ENCODE peak calls at places on chromosomes 7 and 10, in eight cellular contexts. One of them, this sample, is unnamed.

GRCh38 chr10:124667425-124668130 is 76.6 kb downstream of the FAM53B start:
- DNase-seq in AG04450: no peak
- DNase-seq in ascending aorta: no peak
- DNase-seq in psoas muscle: peak
- DNase-seq in heart left ventricle: no peak
- DNase-seq in left ventricle myocardium inferior: no peak
- DNase-seq in HCT116: no peak
- DNase-seq in WERI-Rb-1: no peak
- DNase-seq in this sample: no peak

GRCh38 chr10:129836253-129836652 is 127.8 kb downstream of the EBF3 start:
- DNase-seq in AG04450: no peak
- DNase-seq in ascending aorta: no peak
- DNase-seq in psoas muscle: no peak
- DNase-seq in heart left ventricle: no peak
- DNase-seq in left ventricle myocardium inferior: no peak
- DNase-seq in HCT116: no peak
- DNase-seq in WERI-Rb-1: no peak
- DNase-seq in this sample: peak

GRCh38 chr10:119680668-119681070 is 29.5 kb downstream of the BAG3 start:
- DNase-seq in AG04450: no peak
- DNase-seq in ascending aorta: peak
- DNase-seq in psoas muscle: peak
- DNase-seq in heart left ventricle: no peak
- DNase-seq in left ventricle myocardium inferior: no peak
- DNase-seq in HCT116: no peak
- DNase-seq in WERI-Rb-1: no peak
- DNase-seq in this sample: no peak

GRCh38 chr10:116691544-116692126 is 50.7 kb downstream of the HSPA12A start:
- DNase-seq in AG04450: no peak
- DNase-seq in ascending aorta: no peak
- DNase-seq in psoas muscle: no peak
- DNase-seq in heart left ventricle: no peak
- DNase-seq in left ventricle myocardium inferior: peak
- DNase-seq in HCT116: no peak
- DNase-seq in WERI-Rb-1: no peak
- DNase-seq in this sample: no peak

GRCh38 chr7:16604054-16604453 is 41.5 kb downstream of the ANKMY2 start:
- DNase-seq in AG04450: no peak
- DNase-seq in ascending aorta: no peak
- DNase-seq in psoas muscle: no peak
- DNase-seq in heart left ventricle: no peak
- DNase-seq in left ventricle myocardium inferior: no peak
- DNase-seq in HCT116: no peak
- DNase-seq in WERI-Rb-1: no peak
- DNase-seq in this sample: no peak

GRCh38 chr10:86062647-86063145 is 303.9 kb downstream of the GRID1 start:
- DNase-seq in AG04450: no peak
- DNase-seq in ascending aorta: no peak
- DNase-seq in psoas muscle: no peak
- DNase-seq in heart left ventricle: no peak
- DNase-seq in left ventricle myocardium inferior: no peak
- DNase-seq in HCT116: no peak
- DNase-seq in WERI-Rb-1: no peak
- DNase-seq in this sample: peak

GRCh38 chr7:117041007-117041406 is 87.7 kb downstream of the ST7 start:
- DNase-seq in AG04450: peak
- DNase-seq in ascending aorta: no peak
- DNase-seq in psoas muscle: no peak
- DNase-seq in heart left ventricle: no peak
- DNase-seq in left ventricle myocardium inferior: no peak
- DNase-seq in HCT116: no peak
- DNase-seq in WERI-Rb-1: no peak
- DNase-seq in this sample: no peak

GRCh38 chr10:17255512-17255911 is 27.5 kb downstream of the VIM start:
- DNase-seq in AG04450: no peak
- DNase-seq in ascending aorta: no peak
- DNase-seq in psoas muscle: no peak
- DNase-seq in heart left ventricle: no peak
- DNase-seq in left ventricle myocardium inferior: no peak
- DNase-seq in HCT116: no peak
- DNase-seq in WERI-Rb-1: no peak
- DNase-seq in this sample: no peak

GRCh38 chr10:121411006-121411405 is 187.2 kb downstream of the FGFR2 start:
- DNase-seq in AG04450: no peak
- DNase-seq in ascending aorta: no peak
- DNase-seq in psoas muscle: no peak
- DNase-seq in heart left ventricle: no peak
- DNase-seq in left ventricle myocardium inferior: no peak
- DNase-seq in HCT116: no peak
- DNase-seq in WERI-Rb-1: no peak
- DNase-seq in this sample: no peak

GRCh38 chr10:63865210-63865609 is 344.0 kb downstream of the REEP3 start:
- DNase-seq in AG04450: no peak
- DNase-seq in ascending aorta: no peak
- DNase-seq in psoas muscle: no peak
- DNase-seq in heart left ventricle: no peak
- DNase-seq in left ventricle myocardium inferior: no peak
- DNase-seq in HCT116: no peak
- DNase-seq in WERI-Rb-1: no peak
- DNase-seq in this sample: no peak

GRCh38 chr10:3652886-3653285 is 132.1 kb downstream of the KLF6 start:
- DNase-seq in AG04450: no peak
- DNase-seq in ascending aorta: no peak
- DNase-seq in psoas muscle: no peak
- DNase-seq in heart left ventricle: no peak
- DNase-seq in left ventricle myocardium inferior: no peak
- DNase-seq in HCT116: no peak
- DNase-seq in WERI-Rb-1: no peak
- DNase-seq in this sample: no peak

GRCh38 chr10:43287056-43288007 is 20.5 kb upstream of the RASGEF1A start:
- DNase-seq in AG04450: no peak
- DNase-seq in ascending aorta: no peak
- DNase-seq in psoas muscle: no peak
- DNase-seq in heart left ventricle: no peak
- DNase-seq in left ventricle myocardium inferior: no peak
- DNase-seq in HCT116: peak
- DNase-seq in WERI-Rb-1: no peak
- DNase-seq in this sample: no peak

DNA sequence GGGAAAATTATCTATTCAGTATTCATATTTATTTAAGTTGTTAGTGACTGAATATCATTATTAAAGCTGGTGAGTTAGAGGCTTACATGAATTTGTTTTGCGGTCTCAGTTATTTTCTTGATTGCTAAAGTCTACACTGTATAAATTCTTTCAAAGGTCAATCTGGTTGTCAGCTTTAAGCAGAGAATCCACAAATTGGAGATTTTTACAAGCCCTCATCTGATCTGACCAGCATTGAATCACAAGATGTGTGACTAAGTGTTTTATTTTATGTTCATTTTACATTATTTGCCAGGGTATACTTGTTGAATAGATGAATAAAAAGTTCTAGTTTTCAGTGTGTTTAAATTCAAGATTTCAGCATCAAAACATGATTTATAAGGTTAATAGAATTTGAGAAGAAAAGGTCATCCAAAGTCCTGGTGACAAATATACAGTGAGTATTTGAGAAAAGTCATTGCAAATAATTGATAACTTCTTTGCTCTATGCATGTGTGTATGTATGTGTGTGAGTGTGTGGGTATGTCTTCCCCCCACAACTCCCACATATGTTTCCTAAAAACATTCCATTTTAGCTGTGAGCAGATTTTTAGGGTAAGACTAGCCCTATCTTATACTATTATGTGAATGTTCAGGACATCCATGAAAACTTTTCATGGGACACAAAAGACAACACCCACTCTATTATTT is 4.4 kb downstream of the SEMA3A start:
- DNase-seq in AG04450: no peak
- DNase-seq in ascending aorta: no peak
- DNase-seq in psoas muscle: no peak
- DNase-seq in heart left ventricle: no peak
- DNase-seq in left ventricle myocardium inferior: no peak
- DNase-seq in HCT116: no peak
- DNase-seq in WERI-Rb-1: no peak
- DNase-seq in this sample: no peak
- H3K4me3 ChIP-seq in AG04450: peak
- H3K4me3 ChIP-seq in ascending aorta: no peak
- H3K4me3 ChIP-seq in psoas muscle: no peak
- H3K4me3 ChIP-seq in heart left ventricle: no peak
- H3K4me3 ChIP-seq in left ventricle myocardium inferior: no peak
- H3K4me3 ChIP-seq in HCT116: no peak
- H3K4me3 ChIP-seq in WERI-Rb-1: no peak
- H3K4me3 ChIP-seq in this sample: no peak

DNA sequence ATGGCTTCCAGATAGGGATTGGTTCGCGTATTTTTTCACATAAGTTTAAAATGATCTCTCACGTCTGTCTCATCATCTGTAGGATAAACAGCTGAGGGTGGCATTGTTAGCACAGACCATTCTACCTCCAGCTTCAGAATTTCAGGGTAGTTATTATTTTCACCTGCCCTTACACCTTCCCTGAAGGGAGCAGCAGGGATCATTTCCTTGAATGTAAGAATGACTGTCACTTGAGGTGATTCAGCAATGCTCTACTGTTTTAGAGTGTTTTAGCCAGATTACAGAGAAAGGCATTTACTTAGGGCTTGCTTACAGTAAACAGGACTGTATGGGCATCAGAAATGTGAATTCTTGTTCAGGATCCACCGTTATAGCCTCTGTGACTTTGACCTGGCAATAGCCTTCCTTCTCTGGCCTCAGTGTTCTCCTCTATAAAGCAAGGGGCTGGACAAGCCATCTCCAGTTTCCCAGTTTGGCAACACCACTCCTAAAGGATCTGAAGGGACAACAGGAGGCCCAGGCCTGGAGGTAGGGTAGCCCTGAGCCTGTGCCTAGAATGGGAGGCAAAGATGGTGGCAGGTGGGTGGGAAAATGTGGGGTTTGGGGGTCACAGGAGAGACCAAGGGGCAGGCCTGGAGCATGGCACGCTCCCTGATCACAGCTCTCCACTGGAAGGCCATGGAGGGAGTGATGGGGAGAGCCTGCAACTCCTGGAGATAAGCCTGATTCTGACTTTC is 1.2 kb upstream of the IGFBP1 start:
- DNase-seq in AG04450: no peak
- DNase-seq in ascending aorta: no peak
- DNase-seq in psoas muscle: no peak
- DNase-seq in heart left ventricle: no peak
- DNase-seq in left ventricle myocardium inferior: no peak
- DNase-seq in HCT116: no peak
- DNase-seq in WERI-Rb-1: no peak
- DNase-seq in this sample: peak
- H3K27ac ChIP-seq in AG04450: no peak
- H3K27ac ChIP-seq in ascending aorta: no peak
- H3K27ac ChIP-seq in psoas muscle: no peak
- H3K27ac ChIP-seq in heart left ventricle: no peak
- H3K27ac ChIP-seq in left ventricle myocardium inferior: no peak
- H3K27ac ChIP-seq in HCT116: no peak
- H3K27ac ChIP-seq in WERI-Rb-1: no peak
- H3K27ac ChIP-seq in this sample: no peak

GRCh38 chr7:26489404-26489803 is 197.7 kb downstream of the SNX10 start:
- DNase-seq in AG04450: no peak
- DNase-seq in ascending aorta: no peak
- DNase-seq in psoas muscle: no peak
- DNase-seq in heart left ventricle: no peak
- DNase-seq in left ventricle myocardium inferior: no peak
- DNase-seq in HCT116: no peak
- DNase-seq in WERI-Rb-1: no peak
- DNase-seq in this sample: no peak

GRCh38 chr7:26492816-26493215 is 201.2 kb downstream of the SNX10 start:
- DNase-seq in AG04450: no peak
- DNase-seq in ascending aorta: no peak
- DNase-seq in psoas muscle: no peak
- DNase-seq in heart left ventricle: no peak
- DNase-seq in left ventricle myocardium inferior: no peak
- DNase-seq in HCT116: no peak
- DNase-seq in WERI-Rb-1: no peak
- DNase-seq in this sample: no peak

GRCh38 chr7:26489906-26490305 is 198.2 kb downstream of the SNX10 start:
- DNase-seq in AG04450: no peak
- DNase-seq in ascending aorta: no peak
- DNase-seq in psoas muscle: no peak
- DNase-seq in heart left ventricle: no peak
- DNase-seq in left ventricle myocardium inferior: no peak
- DNase-seq in HCT116: no peak
- DNase-seq in WERI-Rb-1: no peak
- DNase-seq in this sample: no peak

GRCh38 chr7:26493737-26494423 is 202.2 kb downstream of the SNX10 start:
- DNase-seq in AG04450: no peak
- DNase-seq in ascending aorta: no peak
- DNase-seq in psoas muscle: no peak
- DNase-seq in heart left ventricle: no peak
- DNase-seq in left ventricle myocardium inferior: no peak
- DNase-seq in HCT116: no peak
- DNase-seq in WERI-Rb-1: no peak
- DNase-seq in this sample: no peak

DNA sequence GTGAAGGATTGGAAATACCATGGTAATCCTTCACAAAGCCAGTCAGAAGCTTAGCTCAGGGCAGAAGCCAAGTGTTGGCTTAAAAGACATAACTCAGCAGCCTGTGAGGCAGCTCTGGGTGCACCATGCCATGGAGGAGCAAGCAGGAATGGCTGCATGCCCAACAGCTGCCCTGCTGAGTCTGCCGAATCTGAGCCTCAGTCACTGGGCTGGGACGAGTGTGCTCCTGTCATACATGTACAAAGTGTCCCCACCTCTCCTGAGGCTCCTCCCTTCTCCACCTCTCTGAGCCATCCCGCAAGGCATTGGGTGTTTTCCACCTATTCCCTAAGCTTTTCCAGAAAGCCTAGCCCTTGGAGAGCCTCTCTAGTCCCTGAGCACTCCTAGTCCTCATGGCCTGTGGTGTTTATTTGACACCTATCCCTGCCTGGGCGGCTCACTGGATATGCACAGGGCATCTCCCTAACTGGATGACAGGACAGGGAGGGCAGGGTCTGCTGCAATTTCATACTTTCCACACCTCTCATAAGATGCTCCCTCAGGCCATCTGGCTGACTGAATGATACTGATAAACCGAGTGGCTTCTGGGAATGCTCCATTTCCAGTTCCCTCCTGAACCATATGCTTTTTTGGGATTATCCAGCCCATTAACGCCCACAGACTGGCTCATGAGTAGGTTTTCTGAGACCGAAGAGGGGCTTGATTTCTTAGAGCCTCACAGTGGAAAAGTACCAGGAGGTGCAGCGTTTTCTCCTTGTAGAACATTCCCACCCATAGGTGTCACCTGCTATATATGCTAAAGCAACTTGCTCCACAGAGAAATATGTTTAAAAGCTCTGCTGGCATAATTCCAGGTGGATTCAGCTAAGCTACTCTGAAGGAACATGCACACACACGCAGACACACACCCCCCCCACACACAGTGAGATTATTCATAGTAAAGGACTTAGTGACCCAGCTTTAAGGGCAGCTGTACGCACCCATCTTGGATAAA is 199.3 kb downstream of the SNX10 start:
- DNase-seq in AG04450: no peak
- DNase-seq in ascending aorta: no peak
- DNase-seq in psoas muscle: no peak
- DNase-seq in heart left ventricle: no peak
- DNase-seq in left ventricle myocardium inferior: no peak
- DNase-seq in HCT116: no peak
- DNase-seq in WERI-Rb-1: peak
- DNase-seq in this sample: no peak
- TF ChIP-seq CTCF in AG04450: no peak
- TF ChIP-seq CTCF in ascending aorta: no peak
- TF ChIP-seq CTCF in psoas muscle: no peak
- TF ChIP-seq CTCF in heart left ventricle: no peak
- TF ChIP-seq CTCF in left ventricle myocardium inferior: no peak
- TF ChIP-seq CTCF in HCT116: no peak
- TF ChIP-seq CTCF in WERI-Rb-1: no peak
- TF ChIP-seq CTCF in this sample: no peak

GRCh38 chr7:36784991-36785940 is 61.0 kb upstream of the AOAH start:
- DNase-seq in AG04450: no peak
- DNase-seq in ascending aorta: peak
- DNase-seq in psoas muscle: peak
- DNase-seq in heart left ventricle: peak
- DNase-seq in left ventricle myocardium inferior: peak
- DNase-seq in HCT116: no peak
- DNase-seq in WERI-Rb-1: no peak
- DNase-seq in this sample: no peak
- H3K4me3 ChIP-seq in AG04450: no peak
- H3K4me3 ChIP-seq in ascending aorta: no peak
- H3K4me3 ChIP-seq in psoas muscle: no peak
- H3K4me3 ChIP-seq in heart left ventricle: no peak
- H3K4me3 ChIP-seq in left ventricle myocardium inferior: no peak
- H3K4me3 ChIP-seq in HCT116: no peak
- H3K4me3 ChIP-seq in WERI-Rb-1: no peak
- H3K4me3 ChIP-seq in this sample: no peak